ENCODE peak calls at places on chromosomes 7 and 10, in nine cellular contexts. X is choroid plexus epithelial cell; D is NCI-H1105 treated with DMSO at 0.1 percent for 48 hours; N is BJ; Z is H9; F is glomerular endothelial cell; Y is NCI-H748 treated with DMSO at 0.1 percent for 48 hours; J is activated naive CD8-positive, alpha-beta T cell treated with anti-CD3 and anti-CD28 coated beads, Interleukin-2, amount 50 U/mL, for 24 hours; G is H7. Q is an unnamed sample.
A peak's percentile ranks its signal among the peaks of the same experiment; 100 is the strongest.

GRCh38 chr10:86648706-86649426 is 5.5 kb upstream of the OPN4 start:
- DNase-seq in X (peak; percentile 51), D (no peak), N (peak; percentile 58), Z (no peak), F (no peak), Y (no peak), J (no peak), G (peak; percentile 52), Q (peak; percentile 7)

GRCh38 chr10:66772511-66772910 is 153.3 kb upstream of the LRRTM3 start:
- DNase-seq in X (peak; percentile 20), D (no peak), N (no peak), Z (no peak), F (no peak), Y (no peak), J (no peak), G (no peak), Q (no peak)

GRCh38 chr10:77973276-77973675 is 46.7 kb upstream of the DLG5 start:
- DNase-seq in X (no peak), D (no peak), N (no peak), Z (no peak), F (no peak), Y (no peak), J (no peak), G (no peak), Q (no peak)

GRCh38 chr10:1643161-1643910 is 94.0 kb downstream of the ADARB2 start:
- DNase-seq in X (no peak), D (no peak), N (no peak), Z (peak; percentile 71), F (no peak), Y (no peak), J (peak; percentile 24), G (peak; percentile 79), Q (no peak)

GRCh38 chr10:72088879-72089585 is 681 bp upstream of the SPOCK2 start:
- DNase-seq in X (peak; percentile 41), D (no peak), N (no peak), Z (peak; percentile 57), F (no peak), Y (peak; percentile 16), J (peak; percentile 61), G (peak; percentile 70), Q (no peak)

GRCh38 chr10:6665847-6666246 is 85.8 kb upstream of the PRKCQ start:
- DNase-seq in X (no peak), D (no peak), N (no peak), Z (no peak), F (no peak), Y (no peak), J (peak; percentile 31), G (no peak), Q (no peak)

GRCh38 chr7:36686499-36686898 is 37.8 kb downstream of the AOAH start:
- DNase-seq in X (peak; percentile 27), D (no peak), N (no peak), Z (no peak), F (no peak), Y (no peak), J (peak; percentile 62), G (no peak), Q (no peak)

GRCh38 chr10:49613160-49613881 is 516 bp upstream of the CHAT start:
- DNase-seq in X (no peak), D (no peak), N (no peak), Z (peak; percentile 46), F (no peak), Y (no peak), J (no peak), G (peak; percentile 65), Q (no peak)

GRCh38 chr10:89413398-89413912 is 913 bp upstream of the IFIT5 start:
- DNase-seq in X (no peak), D (no peak), N (no peak), Z (no peak), F (no peak), Y (no peak), J (no peak), G (no peak), Q (no peak)

GRCh38 chr7:41566581-41566980 is 136.3 kb downstream of the INHBA start:
- DNase-seq in X (no peak), D (no peak), N (no peak), Z (no peak), F (no peak), Y (no peak), J (no peak), G (no peak), Q (no peak)

GRCh38 chr7:44045226-44046014 is 918 bp downstream of the DBNL start:
- DNase-seq in X (no peak), D (no peak), N (no peak), Z (peak; percentile 10), F (no peak), Y (no peak), J (no peak), G (no peak), Q (no peak)

GRCh38 chr10:31647861-31648260 is 280.8 kb downstream of the ARHGAP12 start:
- DNase-seq in X (no peak), D (no peak), N (no peak), Z (no peak), F (no peak), Y (no peak), J (no peak), G (no peak), Q (no peak)

GRCh38 chr7:71414490-71414889 is 282.5 kb downstream of the GALNT17 start:
- DNase-seq in X (peak; percentile 8), D (no peak), N (no peak), Z (no peak), F (no peak), Y (no peak), J (no peak), G (no peak), Q (no peak)

GRCh38 chr7:128017880-128018845 is 13.1 kb downstream of the LRRC4 start:
- DNase-seq in X (no peak), D (peak; percentile 71), N (no peak), Z (no peak), F (no peak), Y (peak; percentile 61), J (no peak), G (no peak), Q (no peak)

GRCh38 chr7:12741951-12742575 is 54.6 kb downstream of the ARL4A start:
- DNase-seq in X (peak; percentile 55), D (no peak), N (no peak), Z (no peak), F (no peak), Y (no peak), J (no peak), G (no peak), Q (no peak)

GRCh38 chr7:105691029-105691691 is 109.9 kb upstream of the EFCAB10 start:
- DNase-seq in X (peak; percentile 58), D (no peak), N (no peak), Z (peak; percentile 42), F (peak; percentile 29), Y (no peak), J (peak; percentile 30), G (no peak), Q (no peak)

GRCh38 chr7:41832936-41833335 is 130.0 kb upstream of the INHBA start:
- DNase-seq in X (no peak), D (no peak), N (no peak), Z (peak; percentile 39), F (no peak), Y (no peak), J (no peak), G (peak; percentile 7), Q (no peak)

GRCh38 chr7:66631471-66631870 is 2.8 kb downstream of the KCTD7 start:
- DNase-seq in X (peak; percentile 16), D (no peak), N (no peak), Z (no peak), F (no peak), Y (no peak), J (no peak), G (no peak), Q (no peak)

GRCh38 chr10:115826391-115826790 is 446.6 kb downstream of the GFRA1 start:
- DNase-seq in X (no peak), D (no peak), N (no peak), Z (no peak), F (no peak), Y (no peak), J (no peak), G (no peak), Q (no peak)

GRCh38 chr10:29189272-29189671 is 99.6 kb upstream of the LYZL1 start:
- DNase-seq in X (no peak), D (no peak), N (peak; percentile 5), Z (no peak), F (no peak), Y (no peak), J (no peak), G (no peak), Q (no peak)

GRCh38 chr7:2718703-2718965 is 30.6 kb downstream of the AMZ1 start:
- DNase-seq in X (no peak), D (no peak), N (no peak), Z (no peak), F (no peak), Y (no peak), J (no peak), G (no peak), Q (no peak)

GRCh38 chr10:14543048-14543903 is 212.6 kb upstream of the FRMD4A start:
- DNase-seq in X (peak; percentile 70), D (no peak), N (no peak), Z (no peak), F (no peak), Y (no peak), J (peak; percentile 40), G (no peak), Q (no peak)